ENCODE peak calls at places on chromosomes 3 and 15, in six cellular contexts. J, D, M, W, N and E are unnamed samples.

GRCh38 chr15:38549222-38549621 is 15.4 kb downstream of the RASGRP1 start:
- DNase-seq in J (no peak), D (no peak), W (no peak), N (no peak), M (no peak), E (no peak)

GRCh38 chr3:45597166-45597565 is 2.6 kb downstream of the LIMD1 start:
- DNase-seq in W (no peak), M (no peak), D (peak; percentile 25), N (no peak), J (no peak), E (no peak)

GRCh38 chr15:33324609-33325008 is 13.8 kb downstream of the RYR3 start:
- DNase-seq in J (no peak), M (no peak), W (no peak), D (no peak), N (no peak), E (no peak)

GRCh38 chr3:50138266-50139230 is 16.6 kb upstream of the SEMA3F start:
- DNase-seq in M (peak; percentile 71), D (no peak), J (no peak), N (no peak), W (peak; percentile 51), E (no peak)

GRCh38 chr15:64574220-64574994 is 114.0 kb downstream of the ZNF609 start:
- DNase-seq in D (no peak), J (no peak), W (peak; percentile 34), N (no peak), M (no peak), E (no peak)

GRCh38 chr3:101779808-101780366 is 876 bp downstream of the NXPE3 start:
- DNase-seq in M (no peak), N (no peak), D (peak; percentile 5), W (peak; percentile 37), J (no peak), E (no peak)

GRCh38 chr3:175107231-175107630 is 248.1 kb downstream of the NAALADL2 start:
- DNase-seq in D (no peak), W (no peak), M (no peak), N (no peak), J (no peak), E (no peak)

GRCh38 chr3:194045289-194045688 is 90.7 kb upstream of the HES1 start:
- DNase-seq in N (no peak), M (no peak), J (no peak), D (no peak), W (no peak), E (no peak)

GRCh38 chr15:75832114-75832513 is 11.1 kb upstream of the UBE2Q2 start:
- DNase-seq in M (no peak), J (no peak), N (no peak), W (no peak), D (peak; percentile 61), E (no peak)

GRCh38 chr3:97968376-97968775 is 3.9 kb downstream of the RIOX2 start:
- DNase-seq in N (no peak), D (no peak), M (no peak), J (no peak), W (no peak), E (no peak)

GRCh38 chr3:30770387-30770786 is 124.1 kb downstream of the GADL1 start:
- DNase-seq in W (no peak), D (no peak), J (peak; percentile 66), M (no peak), N (peak; percentile 82), E (no peak)

GRCh38 chr3:66348696-66349095 is 127.9 kb downstream of the SLC25A26 start:
- DNase-seq in D (no peak), M (no peak), N (no peak), W (no peak), J (no peak), E (no peak)
- TF ChIP-seq JUND in D (no peak), M (no peak), N (no peak), W (no peak), J (no peak), E (no peak)

GRCh38 chr3:171162986-171163723 is 136.6 kb upstream of the SLC2A2 start:
- DNase-seq in W (no peak), J (no peak), M (no peak), N (no peak), D (peak; percentile 56), E (peak; percentile 19)
- TF ChIP-seq JUND in W (no peak), J (no peak), M (no peak), N (no peak), D (no peak), E (no peak)

DNA sequence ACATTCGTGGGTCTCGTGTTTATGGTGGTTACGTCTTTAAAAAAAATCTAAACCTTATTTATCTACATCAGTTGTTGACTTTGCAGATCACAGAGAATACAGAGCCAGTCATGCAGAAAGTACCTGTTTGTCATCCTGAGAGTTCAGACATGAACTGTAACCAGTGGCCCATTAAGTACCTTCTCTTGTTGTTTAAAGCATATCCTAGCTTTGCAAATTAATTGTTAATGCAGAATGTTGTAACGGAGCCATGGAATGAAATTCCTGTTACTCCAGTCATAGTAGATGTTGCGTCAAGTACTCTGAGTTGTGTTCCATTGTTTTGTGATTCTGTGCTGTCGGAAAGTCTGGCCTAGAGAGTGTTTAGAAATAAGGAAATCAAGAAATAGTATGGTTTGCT is 205.2 kb downstream of the RBMS3 start:
- DNase-seq in N (no peak), M (no peak), D (no peak), J (no peak), W (no peak), E (no peak)
- TF ChIP-seq JUND in N (no peak), M (no peak), D (no peak), J (no peak), W (no peak), E (no peak)

GRCh38 chr3:183378951-183379350 is 49.5 kb downstream of the MCF2L2 start:
- DNase-seq in W (no peak), N (peak; percentile 6), J (no peak), M (no peak), D (no peak), E (no peak)
- TF ChIP-seq JUND in W (no peak), N (no peak), J (no peak), M (no peak), D (no peak), E (no peak)

DNA sequence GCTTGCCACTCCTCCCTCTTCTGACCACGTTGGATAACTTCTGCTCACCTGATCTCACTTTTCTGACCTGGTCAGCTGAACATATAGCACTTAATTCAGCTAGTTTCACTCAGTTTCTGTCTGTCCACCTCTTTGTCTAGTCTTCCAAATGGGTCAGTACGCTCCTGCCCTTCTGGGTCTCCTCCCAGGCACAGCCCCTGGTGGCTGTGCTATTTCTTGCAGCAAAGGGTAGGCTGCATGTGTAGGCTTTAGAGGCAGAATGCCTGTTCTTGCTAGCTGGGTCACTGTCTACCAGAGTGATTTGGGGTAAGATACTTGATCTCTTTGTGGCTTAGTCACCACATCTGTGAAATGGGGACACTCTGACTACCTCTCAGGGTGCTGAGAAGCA is 2.4 kb upstream of the RBP1 start:
- DNase-seq in W (no peak), J (no peak), D (no peak), N (no peak), M (no peak), E (no peak)
- TF ChIP-seq JUND in W (no peak), J (no peak), D (no peak), N (no peak), M (no peak), E (no peak)

DNA sequence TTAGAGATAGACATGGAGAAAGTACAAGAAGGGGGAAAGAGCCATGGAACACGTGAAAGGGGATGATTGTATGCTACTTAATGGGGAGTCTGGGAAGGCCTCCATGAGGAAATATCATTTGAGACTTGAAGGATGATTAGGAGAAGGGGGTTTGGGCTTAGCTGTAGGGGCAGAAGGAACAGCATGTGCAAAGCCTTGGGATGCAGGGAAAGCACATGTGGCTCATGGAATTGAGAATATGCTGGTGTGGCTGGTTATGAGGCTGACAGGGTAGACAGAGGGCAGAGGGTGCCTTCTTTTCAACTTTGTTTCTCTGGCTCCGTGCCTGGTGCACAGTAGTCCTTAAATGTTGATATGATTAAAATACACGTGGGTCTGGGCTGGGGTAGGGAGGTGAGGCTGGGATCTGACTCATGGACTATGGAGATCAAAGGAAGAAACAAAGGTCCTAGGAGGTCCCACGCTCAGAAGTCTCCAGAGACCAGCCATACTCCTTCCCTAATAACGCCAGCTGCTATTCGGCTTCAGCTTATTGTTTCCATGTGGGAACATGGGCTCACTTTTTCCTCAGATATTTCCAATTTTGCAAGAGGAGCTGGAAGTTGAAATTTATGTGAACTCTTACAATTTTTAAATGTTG is 1.1 kb downstream of the GTF2E1 start:
- DNase-seq in D (peak; percentile 16), J (no peak), N (no peak), M (no peak), W (no peak), E (no peak)
- TF ChIP-seq JUND in D (no peak), J (no peak), N (no peak), M (no peak), W (no peak), E (no peak)